ENCODE peak calls at places on chromosomes 13 and 19, in six cellular contexts. One of them, this sample, is unnamed.

GRCh38 chr19:19866599-19867248 is 1.0 kb downstream of the ZNF253 start:
- DNase-seq in activated T-cell treated with anti-CD3 and anti-CD28 coated beads, Interleukin-2, amount 50 U/mL, for 48 hours: peak; percentile 67
- DNase-seq in GM12865: peak; percentile 75
- DNase-seq in NCI-H446 treated with DMSO at 0.1 percent for 48 hours: no peak
- DNase-seq in iris pigment epithelial cell: peak; percentile 18
- DNase-seq in cardiac muscle cell: peak; percentile 15
- DNase-seq in this sample: peak; percentile 33

GRCh38 chr19:51145926-51146493 is 3.9 kb downstream of the SIGLEC7 start:
- DNase-seq in activated T-cell treated with anti-CD3 and anti-CD28 coated beads, Interleukin-2, amount 50 U/mL, for 48 hours: peak; percentile 6
- DNase-seq in GM12865: no peak
- DNase-seq in NCI-H446 treated with DMSO at 0.1 percent for 48 hours: no peak
- DNase-seq in iris pigment epithelial cell: no peak
- DNase-seq in cardiac muscle cell: no peak
- DNase-seq in this sample: no peak

GRCh38 chr19:38635483-38636399 is 11.7 kb upstream of the ACTN4 start:
- DNase-seq in activated T-cell treated with anti-CD3 and anti-CD28 coated beads, Interleukin-2, amount 50 U/mL, for 48 hours: no peak
- DNase-seq in GM12865: no peak
- DNase-seq in NCI-H446 treated with DMSO at 0.1 percent for 48 hours: no peak
- DNase-seq in iris pigment epithelial cell: no peak
- DNase-seq in cardiac muscle cell: no peak
- DNase-seq in this sample: no peak

GRCh38 chr19:3459322-3459881 is 20.9 kb downstream of the SMIM24 start:
- DNase-seq in activated T-cell treated with anti-CD3 and anti-CD28 coated beads, Interleukin-2, amount 50 U/mL, for 48 hours: no peak
- DNase-seq in GM12865: peak; percentile 43
- DNase-seq in NCI-H446 treated with DMSO at 0.1 percent for 48 hours: no peak
- DNase-seq in iris pigment epithelial cell: peak; percentile 96
- DNase-seq in cardiac muscle cell: peak; percentile 96
- DNase-seq in this sample: peak; percentile 55

GRCh38 chr19:31943305-31943704 is 402.1 kb upstream of the ZNF507 start:
- DNase-seq in activated T-cell treated with anti-CD3 and anti-CD28 coated beads, Interleukin-2, amount 50 U/mL, for 48 hours: no peak
- DNase-seq in GM12865: no peak
- DNase-seq in NCI-H446 treated with DMSO at 0.1 percent for 48 hours: no peak
- DNase-seq in iris pigment epithelial cell: no peak
- DNase-seq in cardiac muscle cell: no peak
- DNase-seq in this sample: no peak

GRCh38 chr19:2427323-2428026 is at the start of gene TIMM13:
- DNase-seq in activated T-cell treated with anti-CD3 and anti-CD28 coated beads, Interleukin-2, amount 50 U/mL, for 48 hours: peak; percentile 99
- DNase-seq in GM12865: peak; percentile 97
- DNase-seq in NCI-H446 treated with DMSO at 0.1 percent for 48 hours: peak; percentile 90
- DNase-seq in iris pigment epithelial cell: peak; percentile 93
- DNase-seq in cardiac muscle cell: peak; percentile 97
- DNase-seq in this sample: peak; percentile 92

GRCh38 chr13:51804295-51805172 is 571 bp upstream of the DHRS12 start:
- DNase-seq in activated T-cell treated with anti-CD3 and anti-CD28 coated beads, Interleukin-2, amount 50 U/mL, for 48 hours: peak; percentile 60
- DNase-seq in GM12865: peak; percentile 31
- DNase-seq in NCI-H446 treated with DMSO at 0.1 percent for 48 hours: no peak
- DNase-seq in iris pigment epithelial cell: no peak
- DNase-seq in cardiac muscle cell: no peak
- DNase-seq in this sample: no peak

GRCh38 chr13:42276683-42277082 is 4.7 kb downstream of the AKAP11 start:
- DNase-seq in activated T-cell treated with anti-CD3 and anti-CD28 coated beads, Interleukin-2, amount 50 U/mL, for 48 hours: no peak
- DNase-seq in GM12865: peak; percentile 29
- DNase-seq in NCI-H446 treated with DMSO at 0.1 percent for 48 hours: no peak
- DNase-seq in iris pigment epithelial cell: peak; percentile 34
- DNase-seq in cardiac muscle cell: no peak
- DNase-seq in this sample: no peak

GRCh38 chr13:35699805-35700204 is 223.3 kb upstream of the MAB21L1 start:
- DNase-seq in activated T-cell treated with anti-CD3 and anti-CD28 coated beads, Interleukin-2, amount 50 U/mL, for 48 hours: no peak
- DNase-seq in GM12865: no peak
- DNase-seq in NCI-H446 treated with DMSO at 0.1 percent for 48 hours: no peak
- DNase-seq in iris pigment epithelial cell: peak; percentile 23
- DNase-seq in cardiac muscle cell: peak; percentile 28
- DNase-seq in this sample: no peak